ENCODE peak calls at places on chromosomes 11 and 22, in six cellular contexts. One of them, this sample, is unnamed.

GRCh38 chr11:114196994-114197702 is 99.1 kb upstream of the NNMT start:
- DNase-seq in pancreas: no peak
- DNase-seq in activated naive CD8-positive, alpha-beta T cell treated with anti-CD3 and anti-CD28 coated beads, Interleukin-2, amount 50 U/mL, for 24 hours: no peak
- DNase-seq in non-pigmented ciliary epithelial cell: no peak
- DNase-seq in transverse colon: no peak
- DNase-seq in pons: peak; percentile 58
- DNase-seq in this sample: no peak

GRCh38 chr11:128909438-128910125 is 18.4 kb downstream of the KCNJ5 start:
- DNase-seq in pancreas: no peak
- DNase-seq in activated naive CD8-positive, alpha-beta T cell treated with anti-CD3 and anti-CD28 coated beads, Interleukin-2, amount 50 U/mL, for 24 hours: no peak
- DNase-seq in non-pigmented ciliary epithelial cell: no peak
- DNase-seq in transverse colon: no peak
- DNase-seq in pons: no peak
- DNase-seq in this sample: no peak

GRCh38 chr11:23399995-23400394 is 539.7 kb upstream of the CCDC179 start:
- DNase-seq in pancreas: no peak
- DNase-seq in activated naive CD8-positive, alpha-beta T cell treated with anti-CD3 and anti-CD28 coated beads, Interleukin-2, amount 50 U/mL, for 24 hours: no peak
- DNase-seq in non-pigmented ciliary epithelial cell: no peak
- DNase-seq in transverse colon: no peak
- DNase-seq in pons: no peak
- DNase-seq in this sample: no peak

GRCh38 chr22:19832476-19833108 is 22.1 kb downstream of the GNB1L start:
- DNase-seq in pancreas: no peak
- DNase-seq in activated naive CD8-positive, alpha-beta T cell treated with anti-CD3 and anti-CD28 coated beads, Interleukin-2, amount 50 U/mL, for 24 hours: no peak
- DNase-seq in non-pigmented ciliary epithelial cell: no peak
- DNase-seq in transverse colon: no peak
- DNase-seq in pons: no peak
- DNase-seq in this sample: no peak

GRCh38 chr11:61919113-61919840 is 1.9 kb upstream of the RAB3IL1 start:
- DNase-seq in pancreas: no peak
- DNase-seq in activated naive CD8-positive, alpha-beta T cell treated with anti-CD3 and anti-CD28 coated beads, Interleukin-2, amount 50 U/mL, for 24 hours: no peak
- DNase-seq in non-pigmented ciliary epithelial cell: no peak
- DNase-seq in transverse colon: no peak
- DNase-seq in pons: no peak
- DNase-seq in this sample: no peak

GRCh38 chr22:42560381-42560780 is 6.6 kb downstream of the SERHL2 start:
- DNase-seq in pancreas: no peak
- DNase-seq in activated naive CD8-positive, alpha-beta T cell treated with anti-CD3 and anti-CD28 coated beads, Interleukin-2, amount 50 U/mL, for 24 hours: no peak
- DNase-seq in non-pigmented ciliary epithelial cell: no peak
- DNase-seq in transverse colon: no peak
- DNase-seq in pons: no peak
- DNase-seq in this sample: no peak

GRCh38 chr11:2586793-2587131 is 113.0 kb downstream of the KCNQ1OT1 start:
- DNase-seq in pancreas: peak; percentile 8
- DNase-seq in activated naive CD8-positive, alpha-beta T cell treated with anti-CD3 and anti-CD28 coated beads, Interleukin-2, amount 50 U/mL, for 24 hours: no peak
- DNase-seq in non-pigmented ciliary epithelial cell: no peak
- DNase-seq in transverse colon: no peak
- DNase-seq in pons: no peak
- DNase-seq in this sample: no peak

GRCh38 chr22:44940121-44940520 is 69.7 kb downstream of the PHF21B start:
- DNase-seq in pancreas: no peak
- DNase-seq in activated naive CD8-positive, alpha-beta T cell treated with anti-CD3 and anti-CD28 coated beads, Interleukin-2, amount 50 U/mL, for 24 hours: no peak
- DNase-seq in non-pigmented ciliary epithelial cell: no peak
- DNase-seq in transverse colon: no peak
- DNase-seq in pons: no peak
- DNase-seq in this sample: no peak

GRCh38 chr11:96227244-96227643 is 115.8 kb downstream of the MAML2 start:
- DNase-seq in pancreas: no peak
- DNase-seq in activated naive CD8-positive, alpha-beta T cell treated with anti-CD3 and anti-CD28 coated beads, Interleukin-2, amount 50 U/mL, for 24 hours: no peak
- DNase-seq in non-pigmented ciliary epithelial cell: no peak
- DNase-seq in transverse colon: no peak
- DNase-seq in pons: no peak
- DNase-seq in this sample: no peak

GRCh38 chr11:134572741-134573675 is 161.0 kb upstream of the B3GAT1 start:
- DNase-seq in pancreas: no peak
- DNase-seq in activated naive CD8-positive, alpha-beta T cell treated with anti-CD3 and anti-CD28 coated beads, Interleukin-2, amount 50 U/mL, for 24 hours: no peak
- DNase-seq in non-pigmented ciliary epithelial cell: no peak
- DNase-seq in transverse colon: no peak
- DNase-seq in pons: no peak
- DNase-seq in this sample: no peak

GRCh38 chr11:23789938-23790371 is 706.9 kb upstream of the LUZP2 start:
- DNase-seq in pancreas: no peak
- DNase-seq in activated naive CD8-positive, alpha-beta T cell treated with anti-CD3 and anti-CD28 coated beads, Interleukin-2, amount 50 U/mL, for 24 hours: no peak
- DNase-seq in non-pigmented ciliary epithelial cell: no peak
- DNase-seq in transverse colon: peak; percentile 40
- DNase-seq in pons: no peak
- DNase-seq in this sample: no peak

This sample was measured in ascending aorta.